ENCODE peak calls at places on chromosomes 11 and 22, in nine cellular contexts. G, N, Y, I, F, Z, C, R and B are unnamed samples.

GRCh38 chr11:10255388-10256125 is 38.5 kb downstream of the SBF2 start:
- DNase-seq in I (no peak), F (no peak), N (no peak), Z (no peak), R (no peak), G (peak), C (no peak), Y (no peak), B (no peak)

GRCh38 chr11:85076535-85077330 is 550.4 kb downstream of the DLG2 start:
- DNase-seq in N (no peak), I (no peak), G (no peak), C (no peak), R (no peak), F (no peak), Z (no peak), Y (no peak), B (no peak)

GRCh38 chr11:69510471-69511357 is 29.3 kb downstream of the LINC01488 start:
- DNase-seq in F (no peak), Y (no peak), N (no peak), G (no peak), Z (no peak), R (no peak), I (no peak), C (no peak), B (peak)

GRCh38 chr11:118202599-118203422 is 22.0 kb downstream of the JAML start:
- DNase-seq in I (peak), N (no peak), R (no peak), Z (no peak), F (no peak), Y (no peak), G (no peak), C (peak), B (no peak)

GRCh38 chr11:85440273-85440672 is 186.9 kb downstream of the DLG2 start:
- DNase-seq in F (no peak), Z (no peak), I (no peak), Y (no peak), G (no peak), R (no peak), C (no peak), N (no peak), B (no peak)

GRCh38 chr22:48765595-48765994 is 1062.1 kb downstream of the BRD1 start:
- DNase-seq in G (no peak), N (peak), I (peak), R (no peak), F (no peak), C (peak), Y (no peak), Z (no peak), B (no peak)

GRCh38 chr11:119758291-119758690 is 29.3 kb upstream of the NECTIN1 start:
- DNase-seq in C (no peak), Y (no peak), G (no peak), R (no peak), Z (no peak), F (no peak), I (no peak), N (no peak), B (no peak)

GRCh38 chr22:39332441-39333064 is 13.1 kb upstream of the RPL3 start:
- DNase-seq in N (no peak), G (peak), Y (peak), F (no peak), I (no peak), Z (no peak), R (no peak), C (peak), B (no peak)

GRCh38 chr11:70466154-70466553 is 67.8 kb downstream of the CTTN start:
- DNase-seq in N (no peak), I (no peak), C (no peak), Z (no peak), G (no peak), Y (peak), F (no peak), R (no peak), B (no peak)

GRCh38 chr11:75311858-75312288 is 39.6 kb downstream of the ARRB1 start:
- DNase-seq in Z (no peak), C (peak), I (no peak), G (peak), Y (no peak), F (no peak), N (peak), R (peak), B (no peak)

GRCh38 chr11:61766353-61766841 is 14.0 kb downstream of the MYRF start:
- DNase-seq in N (no peak), Z (no peak), G (no peak), F (no peak), Y (no peak), R (no peak), I (no peak), C (peak), B (no peak)

GRCh38 chr11:61699737-61700160 is 19.6 kb downstream of the DAGLA start:
- DNase-seq in R (no peak), Y (no peak), F (no peak), Z (no peak), G (no peak), I (no peak), C (peak), N (no peak), B (no peak)

GRCh38 chr11:18749681-18750319 is 23.8 kb upstream of the IGSF22 start:
- DNase-seq in G (peak), Y (no peak), F (no peak), I (no peak), Z (no peak), N (no peak), C (no peak), R (peak), B (no peak)

GRCh38 chr11:126716456-126717083 is 284.0 kb downstream of the KIRREL3 start:
- DNase-seq in Z (peak), Y (peak), F (peak), I (no peak), C (peak), N (no peak), G (no peak), R (no peak), B (no peak)

GRCh38 chr11:116168459-116168787 is 604.4 kb downstream of the BUD13 start:
- DNase-seq in F (no peak), G (no peak), Y (no peak), I (no peak), C (no peak), N (no peak), R (no peak), Z (no peak), B (no peak)

GRCh38 chr22:32803020-32803758 is 1.7 kb downstream of the TIMP3 start:
- DNase-seq in G (no peak), C (no peak), N (no peak), Z (no peak), Y (no peak), R (peak), I (no peak), F (peak), B (no peak)

GRCh38 chr22:32804823-32805585 is 3.5 kb downstream of the TIMP3 start:
- DNase-seq in Z (no peak), N (no peak), Y (no peak), I (no peak), G (no peak), C (no peak), F (no peak), R (no peak), B (no peak)

GRCh38 chr22:32805586-32805881 is 4.0 kb downstream of the TIMP3 start:
- DNase-seq in G (no peak), C (no peak), R (no peak), N (no peak), Y (no peak), F (no peak), I (no peak), Z (no peak), B (no peak)

GRCh38 chr22:32802291-32802826 is 854 bp downstream of the TIMP3 start:
- DNase-seq in C (no peak), I (no peak), F (no peak), R (no peak), Z (no peak), N (no peak), G (no peak), Y (no peak), B (no peak)

DNA sequence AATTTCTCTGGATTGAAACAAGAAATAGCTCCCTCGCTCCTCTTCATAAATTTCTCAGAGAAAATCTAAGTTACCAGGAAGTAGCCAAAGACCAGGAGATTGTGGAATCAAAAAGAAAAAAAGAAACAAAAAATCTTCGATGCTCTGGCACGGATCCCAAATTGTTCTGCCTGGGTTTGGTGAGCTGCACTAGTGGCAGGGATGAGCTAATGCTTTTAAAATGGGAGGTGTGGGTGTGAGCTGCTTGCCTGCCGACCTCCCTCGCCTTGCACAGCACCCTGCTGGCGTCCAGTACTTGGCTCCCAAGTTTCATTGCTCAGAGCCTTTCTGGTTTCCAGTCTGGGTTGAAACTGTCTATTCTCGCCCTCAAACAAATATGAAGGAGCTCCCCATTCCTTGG is 2.5 kb downstream of the TIMP3 start:
- DNase-seq in N (no peak), G (no peak), R (no peak), I (no peak), Z (no peak), F (no peak), C (no peak), Y (no peak), B (no peak)
- TF ChIP-seq CTCF in N (no peak), G (no peak), R (no peak), I (no peak), Z (no peak), F (no peak), C (no peak), Y (no peak), B (no peak)

GRCh38 chr11:1763796-1764661 is at the start of gene CTSD:
- DNase-seq in I (peak), G (peak), Z (peak), Y (peak), F (peak), C (peak), N (no peak), R (peak), B (no peak)
- TF ChIP-seq CTCF in I (no peak), G (no peak), Z (no peak), Y (no peak), F (no peak), C (no peak), N (no peak), R (no peak), B (no peak)

DNA sequence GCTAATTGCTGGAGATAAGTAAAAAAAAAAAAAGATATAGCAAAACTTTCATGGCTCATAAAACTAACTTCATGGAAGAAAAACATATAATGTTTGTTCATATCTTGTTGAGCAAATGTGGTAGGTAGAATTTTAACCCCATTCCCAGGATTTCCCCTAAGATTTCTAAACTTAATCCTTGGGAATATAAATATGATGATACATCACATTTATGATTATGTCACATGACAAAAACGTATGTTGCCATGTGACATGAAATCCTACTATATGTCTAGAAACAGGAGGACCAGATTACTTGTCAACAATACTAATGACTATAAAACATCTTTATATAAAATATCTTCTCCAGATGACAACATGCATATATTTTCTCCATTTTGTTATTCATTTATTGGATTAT is 679.0 kb upstream of the LRRC4C start:
- DNase-seq in R (no peak), Y (no peak), G (no peak), F (no peak), Z (no peak), N (no peak), I (no peak), C (no peak), B (no peak)
- TF ChIP-seq CTCF in R (no peak), Y (no peak), G (no peak), F (no peak), Z (no peak), N (no peak), I (no peak), C (no peak), B (no peak)

DNA sequence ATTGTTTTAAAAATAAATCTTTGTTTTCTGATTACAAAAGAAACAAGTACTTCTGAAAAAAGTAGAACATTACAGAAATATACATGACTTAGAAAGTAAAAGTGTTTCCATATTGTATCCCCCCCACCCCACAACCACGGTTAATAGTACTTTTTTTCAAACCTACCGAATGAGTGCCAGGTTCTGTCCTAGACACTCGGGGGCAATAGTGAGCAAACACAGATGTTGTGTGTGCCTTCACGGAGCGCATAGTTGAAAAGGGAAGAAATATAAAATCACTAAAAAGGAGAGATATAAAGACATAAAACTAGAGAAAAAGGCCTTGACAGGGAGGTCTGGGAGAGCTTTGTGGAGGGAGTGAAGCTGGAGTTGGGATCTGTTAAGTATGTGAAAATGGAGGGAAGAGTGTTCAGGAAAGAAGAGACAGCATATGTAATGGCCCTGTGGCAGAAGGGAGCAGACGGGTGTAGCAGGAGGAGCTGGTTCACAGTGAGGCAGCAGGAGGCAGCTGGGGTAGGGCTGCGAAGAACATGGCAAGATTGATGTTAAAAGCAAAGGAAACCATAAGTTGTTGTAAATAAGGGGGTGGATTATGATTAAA is 42.1 kb upstream of the ALX4 start:
- DNase-seq in C (no peak), Y (no peak), G (no peak), F (no peak), R (no peak), Z (peak), I (no peak), N (no peak), B (no peak)
- TF ChIP-seq CTCF in C (no peak), Y (no peak), G (no peak), F (no peak), R (no peak), Z (no peak), I (no peak), N (no peak), B (no peak)